ENCODE peak calls at places on chromosomes 16 and 17, in six cellular contexts. One of them, this sample, is unnamed.

GRCh38 chr16:86994651-86995171 is 322.5 kb downstream of the C16orf95 start:
- DNase-seq in kidney tubule cell: peak; percentile 98
- DNase-seq in T-helper 17 cell: no peak
- DNase-seq in occipital lobe: no peak
- DNase-seq in AG10803: peak; percentile 82
- DNase-seq in psoas muscle: no peak
- DNase-seq in this sample: no peak

GRCh38 chr16:29674188-29674587 is 4.8 kb upstream of the QPRT start:
- DNase-seq in T-helper 17 cell: no peak
- DNase-seq in AG10803: peak; percentile 30
- DNase-seq in occipital lobe: peak; percentile 66
- DNase-seq in kidney tubule cell: peak; percentile 28
- DNase-seq in psoas muscle: peak; percentile 29
- DNase-seq in this sample: peak; percentile 88

GRCh38 chr16:27313422-27314160 is at the start of gene IL4R:
- DNase-seq in T-helper 17 cell: peak; percentile 62
- DNase-seq in occipital lobe: no peak
- DNase-seq in psoas muscle: peak; percentile 81
- DNase-seq in AG10803: peak; percentile 88
- DNase-seq in kidney tubule cell: peak; percentile 93
- DNase-seq in this sample: peak; percentile 76

GRCh38 chr17:46958192-46958591 is 20.9 kb downstream of the RPRML start:
- DNase-seq in psoas muscle: no peak
- DNase-seq in AG10803: peak; percentile 39
- DNase-seq in T-helper 17 cell: no peak
- DNase-seq in kidney tubule cell: no peak
- DNase-seq in occipital lobe: peak; percentile 54
- DNase-seq in this sample: peak; percentile 57

GRCh38 chr17:48148029-48148759 is 40.6 kb downstream of the SNX11 start:
- DNase-seq in occipital lobe: no peak
- DNase-seq in T-helper 17 cell: no peak
- DNase-seq in AG10803: no peak
- DNase-seq in kidney tubule cell: no peak
- DNase-seq in psoas muscle: no peak
- DNase-seq in this sample: no peak

GRCh38 chr17:2808367-2809335 is 12.4 kb downstream of the RAP1GAP2 start:
- DNase-seq in occipital lobe: peak; percentile 32
- DNase-seq in psoas muscle: no peak
- DNase-seq in AG10803: no peak
- DNase-seq in T-helper 17 cell: no peak
- DNase-seq in kidney tubule cell: no peak
- DNase-seq in this sample: no peak

GRCh38 chr17:40190197-40191021 is 13.1 kb downstream of the RAPGEFL1 start:
- DNase-seq in occipital lobe: no peak
- DNase-seq in kidney tubule cell: peak; percentile 19
- DNase-seq in AG10803: no peak
- DNase-seq in psoas muscle: no peak
- DNase-seq in T-helper 17 cell: no peak
- DNase-seq in this sample: no peak

GRCh38 chr16:24728891-24729242 is 584 bp upstream of the TNRC6A start:
- DNase-seq in AG10803: no peak
- DNase-seq in psoas muscle: no peak
- DNase-seq in kidney tubule cell: no peak
- DNase-seq in T-helper 17 cell: no peak
- DNase-seq in occipital lobe: no peak
- DNase-seq in this sample: no peak

GRCh38 chr17:52923658-52924057 is 765.1 kb upstream of the CA10 start:
- DNase-seq in T-helper 17 cell: no peak
- DNase-seq in psoas muscle: no peak
- DNase-seq in occipital lobe: no peak
- DNase-seq in kidney tubule cell: no peak
- DNase-seq in AG10803: no peak
- DNase-seq in this sample: no peak

GRCh38 chr16:8663192-8664089 is 11.0 kb upstream of the ABAT start:
- DNase-seq in occipital lobe: no peak
- DNase-seq in psoas muscle: no peak
- DNase-seq in AG10803: no peak
- DNase-seq in kidney tubule cell: no peak
- DNase-seq in T-helper 17 cell: no peak
- DNase-seq in this sample: peak; percentile 18

GRCh38 chr16:13936596-13937081 is 16.7 kb downstream of the ERCC4 start:
- DNase-seq in AG10803: peak; percentile 75
- DNase-seq in T-helper 17 cell: no peak
- DNase-seq in kidney tubule cell: peak; percentile 72
- DNase-seq in occipital lobe: no peak
- DNase-seq in psoas muscle: peak; percentile 37
- DNase-seq in this sample: no peak

GRCh38 chr17:4362141-4362540 is 4.3 kb downstream of the UBE2G1 start:
- DNase-seq in AG10803: no peak
- DNase-seq in T-helper 17 cell: no peak
- DNase-seq in psoas muscle: no peak
- DNase-seq in kidney tubule cell: no peak
- DNase-seq in occipital lobe: no peak
- DNase-seq in this sample: peak; percentile 6

GRCh38 chr17:4735825-4736651 is 3.6 kb upstream of the ZMYND15 start:
- DNase-seq in T-helper 17 cell: no peak
- DNase-seq in kidney tubule cell: peak; percentile 57
- DNase-seq in occipital lobe: no peak
- DNase-seq in AG10803: peak; percentile 42
- DNase-seq in psoas muscle: no peak
- DNase-seq in this sample: peak; percentile 61